ENCODE peak calls at places on chromosomes 5 and 9, in eight cellular contexts. G is tibial nerve, R is PC-3, W is kidney, Y is mesothelial cell of epicardium, C is ovary, K is AG04449, U is B cell. F is an unnamed sample.

GRCh38 chr9:109371374-109371773 is 50.5 kb upstream of the EPB41L4B start:
- DNase-seq in G (no peak), R (no peak), W (no peak), Y (no peak), C (no peak), K (no peak), U (no peak), F (no peak)

GRCh38 chr9:127539982-127540663 is 72.0 kb upstream of the STXBP1 start:
- DNase-seq in G (no peak), R (no peak), W (no peak), Y (no peak), C (no peak), K (no peak), U (no peak), F (no peak)

GRCh38 chr5:53257806-53258373 is 148.3 kb upstream of the MOCS2 start:
- DNase-seq in G (no peak), R (peak), W (no peak), Y (no peak), C (no peak), K (no peak), U (no peak), F (peak)

GRCh38 chr9:109466623-109467590 is 31.2 kb downstream of the PTPN3 start:
- DNase-seq in G (no peak), R (peak), W (no peak), Y (no peak), C (no peak), K (no peak), U (no peak), F (peak)

GRCh38 chr9:42388146-42388690 is 204.8 kb downstream of the SPATA31A6 start:
- DNase-seq in G (no peak), R (no peak), W (no peak), Y (no peak), C (no peak), K (no peak), U (peak), F (no peak)

GRCh38 chr5:33306758-33307157 is 134.0 kb upstream of the TARS1 start:
- DNase-seq in G (no peak), R (no peak), W (no peak), Y (no peak), C (no peak), K (no peak), U (no peak), F (no peak)

GRCh38 chr9:111271481-111272080 is 58.4 kb downstream of the OR2K2 start:
- DNase-seq in G (no peak), R (no peak), W (no peak), Y (no peak), C (no peak), K (no peak), U (no peak), F (no peak)

GRCh38 chr5:156920042-156920860 is 42.8 kb downstream of the TIMD4 start:
- DNase-seq in G (no peak), R (peak), W (no peak), Y (no peak), C (no peak), K (no peak), U (no peak), F (no peak)

GRCh38 chr5:96537386-96537785 is 104.3 kb upstream of the PCSK1 start:
- DNase-seq in G (no peak), R (peak), W (no peak), Y (no peak), C (no peak), K (peak), U (no peak), F (peak)

GRCh38 chr9:92947268-92948031 is at the start of gene FGD3:
- DNase-seq in G (no peak), R (peak), W (no peak), Y (peak), C (no peak), K (no peak), U (peak), F (no peak)

GRCh38 chr5:77181173-77181572 is 29.3 kb upstream of the PDE8B start:
- DNase-seq in G (no peak), R (no peak), W (peak), Y (no peak), C (no peak), K (no peak), U (no peak), F (no peak)

GRCh38 chr9:70802206-70802605 is 319.2 kb downstream of the TRPM3 start:
- DNase-seq in G (no peak), R (no peak), W (no peak), Y (no peak), C (no peak), K (peak), U (no peak), F (peak)

GRCh38 chr9:121269030-121269887 is 1.3 kb downstream of the GSN start:
- DNase-seq in G (no peak), R (peak), W (no peak), Y (no peak), C (no peak), K (no peak), U (no peak), F (no peak)

GRCh38 chr5:137075163-137075970 is 423.8 kb downstream of the SPOCK1 start:
- DNase-seq in G (no peak), R (peak), W (peak), Y (peak), C (peak), K (no peak), U (no peak), F (peak)

GRCh38 chr9:134496413-134497282 is 145.0 kb upstream of the COL5A1 start:
- DNase-seq in G (peak), R (peak), W (peak), Y (no peak), C (no peak), K (peak), U (no peak), F (peak)

GRCh38 chr9:35556781-35557180 is 48.3 kb upstream of the TESK1 start:
- DNase-seq in G (no peak), R (no peak), W (no peak), Y (no peak), C (no peak), K (no peak), U (no peak), F (no peak)

GRCh38 chr5:43024217-43024616 is 15.9 kb downstream of the ANXA2R start:
- DNase-seq in G (no peak), R (no peak), W (no peak), Y (no peak), C (no peak), K (no peak), U (no peak), F (no peak)

DNA sequence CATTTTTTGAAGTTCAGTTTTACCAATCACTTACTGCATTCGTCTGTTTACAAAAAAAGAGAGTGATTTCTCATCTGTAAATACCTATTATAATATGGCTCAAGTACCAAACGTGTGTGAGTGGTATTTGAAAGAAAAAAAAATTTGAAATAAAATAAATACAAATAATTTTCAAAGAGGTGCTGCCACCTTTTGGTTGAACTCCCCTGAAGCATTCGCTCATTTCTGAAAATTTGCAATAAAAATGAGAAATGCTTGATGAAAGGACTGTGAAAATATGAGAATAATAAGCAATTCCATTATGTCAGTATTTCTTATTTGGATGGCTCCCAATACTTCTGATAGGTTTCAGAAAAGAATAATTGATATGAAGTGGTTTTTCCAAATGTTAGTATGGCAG is 409.9 kb downstream of the CTNND2 start:
- DNase-seq in G (no peak), R (peak), W (no peak), Y (no peak), C (no peak), K (no peak), U (no peak), F (no peak)
- TF ChIP-seq CTCF in G (no peak), R (peak), W (peak), Y (peak), C (no peak), K (no peak), U (no peak), F (peak)

DNA sequence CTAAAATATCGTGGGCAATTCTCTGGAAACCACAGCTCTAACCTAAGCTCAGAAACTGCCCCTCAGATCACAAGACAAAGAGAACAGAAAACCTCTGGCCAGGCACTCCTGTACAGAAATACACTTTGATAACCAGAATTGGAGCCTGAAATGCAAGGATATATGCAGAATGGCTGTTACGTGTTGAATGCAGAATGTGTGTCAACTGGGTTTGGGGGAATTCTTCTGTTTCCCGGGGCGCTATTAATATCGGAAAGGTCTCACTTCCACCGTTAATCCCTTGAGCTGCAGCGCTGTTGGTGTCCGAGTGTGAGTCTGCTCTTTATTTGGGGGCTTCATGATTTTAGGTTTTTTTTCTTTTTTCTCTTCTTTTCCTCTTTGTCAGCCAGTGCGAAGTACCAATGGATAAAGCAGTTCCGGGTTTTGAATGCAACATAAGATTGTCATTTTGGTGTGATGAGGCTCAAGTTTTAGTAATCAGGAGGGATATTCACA is 1.2 kb downstream of the PIK3R1 start:
- DNase-seq in G (no peak), R (no peak), W (no peak), Y (no peak), C (no peak), K (no peak), U (peak), F (peak)
- TF ChIP-seq CTCF in G (no peak), R (no peak), W (no peak), Y (no peak), C (no peak), K (no peak), U (no peak), F (no peak)

GRCh38 chr5:132753135-132753987 is 6.1 kb downstream of the CCNI2 start:
- DNase-seq in G (no peak), R (no peak), W (peak), Y (no peak), C (no peak), K (no peak), U (peak), F (peak)
- TF ChIP-seq CTCF in G (no peak), R (no peak), W (no peak), Y (no peak), C (no peak), K (peak), U (no peak), F (peak)

DNA sequence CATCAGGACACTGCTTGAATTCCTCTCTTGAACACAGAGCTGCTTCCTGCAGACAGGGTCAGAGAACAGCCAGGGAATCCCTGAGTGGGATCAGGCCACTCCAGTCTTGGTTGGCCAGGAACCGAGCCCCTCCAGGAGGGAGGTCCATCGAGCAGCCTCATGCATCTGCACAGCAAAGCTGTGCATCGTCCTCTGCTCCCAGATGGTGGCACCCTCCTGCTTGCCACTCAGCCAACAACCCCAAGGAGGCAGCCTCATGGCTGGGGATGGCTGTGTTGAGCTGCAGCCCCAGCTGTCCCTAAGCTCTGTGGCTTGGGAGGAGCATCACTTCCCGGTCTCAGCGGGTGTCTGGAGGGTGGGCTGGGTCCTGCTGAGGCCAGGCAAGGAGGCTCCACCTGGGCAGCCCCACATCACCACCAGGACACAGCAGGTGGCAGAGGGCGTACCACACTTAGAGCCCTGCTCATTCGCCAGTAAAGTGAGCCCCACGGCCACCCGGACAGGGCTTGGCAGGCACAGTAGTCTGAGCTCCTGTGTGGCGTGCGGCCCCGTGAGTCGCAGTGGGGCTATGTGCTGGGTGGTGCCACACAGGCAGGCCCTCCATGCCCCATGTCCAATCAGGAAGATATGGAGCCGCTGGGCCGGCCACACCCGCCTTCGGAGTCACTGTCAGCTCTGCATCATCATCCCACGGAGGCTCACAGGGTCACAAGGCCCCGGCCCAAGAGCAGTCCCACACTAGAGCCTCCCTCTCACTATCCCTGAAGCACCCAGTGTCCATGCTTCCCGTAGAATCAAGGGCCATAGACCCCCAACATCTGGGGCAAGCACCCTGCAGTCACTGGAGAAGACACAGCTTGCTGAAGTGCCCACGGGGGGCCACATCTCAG is 11.9 kb downstream of the LPCAT1 start:
- DNase-seq in G (peak), R (peak), W (peak), Y (peak), C (peak), K (no peak), U (peak), F (peak)
- TF ChIP-seq CTCF in G (no peak), R (peak), W (no peak), Y (no peak), C (no peak), K (peak), U (no peak), F (peak)

GRCh38 chr5:133347039-133347438 is 265.3 kb downstream of the FSTL4 start:
- DNase-seq in G (no peak), R (no peak), W (peak), Y (no peak), C (no peak), K (no peak), U (no peak), F (peak)
- TF ChIP-seq CTCF in G (no peak), R (no peak), W (no peak), Y (no peak), C (no peak), K (no peak), U (no peak), F (peak)

GRCh38 chr9:81791076-81791475 is 101.7 kb upstream of the TLE1 start:
- DNase-seq in G (no peak), R (no peak), W (no peak), Y (no peak), C (no peak), K (no peak), U (no peak), F (no peak)

GRCh38 chr9:81789751-81790150 is 100.4 kb upstream of the TLE1 start:
- DNase-seq in G (no peak), R (no peak), W (no peak), Y (no peak), C (no peak), K (no peak), U (no peak), F (no peak)

GRCh38 chr9:81782313-81782712 is 93.0 kb upstream of the TLE1 start:
- DNase-seq in G (no peak), R (no peak), W (no peak), Y (no peak), C (no peak), K (no peak), U (no peak), F (no peak)

DNA sequence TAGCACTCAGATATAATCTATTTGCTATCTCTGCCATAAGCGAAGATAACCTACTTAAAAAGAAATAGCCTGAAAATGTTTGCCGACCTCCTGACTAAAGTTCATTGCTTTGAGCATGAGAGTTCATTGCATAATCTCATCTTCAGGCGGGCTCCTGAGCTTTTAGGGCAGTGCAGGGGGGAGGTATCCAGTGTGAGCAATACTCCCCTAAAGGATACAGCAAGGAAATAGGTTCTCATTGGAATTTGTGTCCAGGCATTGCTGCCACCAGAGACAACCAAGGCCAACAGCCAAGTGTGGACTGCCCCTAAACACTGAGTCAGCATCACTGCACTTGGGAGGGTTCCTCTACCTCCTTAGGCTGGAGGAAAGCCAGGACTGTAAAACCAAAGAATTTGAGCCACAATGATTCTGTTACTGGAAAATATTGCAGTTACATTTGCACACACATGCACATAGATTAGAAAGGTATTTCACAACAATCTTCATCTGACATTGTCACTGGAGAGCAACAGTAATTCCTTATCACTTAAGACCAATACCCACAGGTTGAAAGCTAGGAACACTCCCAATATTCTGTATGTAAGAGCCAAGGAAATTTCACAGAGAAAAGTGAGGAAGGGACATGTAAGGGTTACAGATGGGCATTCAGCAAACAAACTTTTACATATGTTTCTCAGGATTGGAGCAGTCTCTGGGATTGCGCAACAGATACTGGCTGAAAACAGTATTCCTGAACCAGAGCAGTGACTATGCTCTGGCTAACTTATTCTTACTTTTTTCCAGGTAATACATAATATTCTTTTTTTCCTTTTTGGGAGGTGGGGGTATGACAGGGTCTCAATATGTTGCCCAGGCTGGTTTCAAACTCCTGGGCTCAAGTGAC is 98.6 kb upstream of the TLE1 start:
- DNase-seq in G (no peak), R (peak), W (no peak), Y (no peak), C (peak), K (peak), U (no peak), F (peak)
- TF ChIP-seq CTCF in G (no peak), R (no peak), W (no peak), Y (no peak), C (no peak), K (peak), U (no peak), F (no peak)

DNA sequence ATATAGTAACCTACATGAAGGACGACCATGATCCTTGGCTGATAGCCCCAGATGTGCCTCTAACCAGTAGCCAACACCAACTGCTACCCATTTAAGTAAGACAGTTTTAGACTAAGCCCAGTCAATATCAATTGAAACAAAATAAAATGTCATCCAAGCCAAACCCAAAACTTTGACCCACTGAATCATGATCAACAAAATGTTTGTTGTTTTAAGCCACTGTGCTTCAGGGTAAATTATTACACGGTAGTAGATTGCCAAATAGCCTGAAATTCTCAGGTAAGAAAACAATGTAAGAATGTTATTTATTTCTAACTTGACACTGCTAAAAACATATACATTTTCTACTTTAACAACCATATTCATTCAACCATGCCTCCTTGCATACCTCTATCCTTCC is 105.5 kb upstream of the PAPPA start:
- DNase-seq in G (no peak), R (no peak), W (no peak), Y (no peak), C (no peak), K (no peak), U (no peak), F (no peak)
- TF ChIP-seq CTCF in G (no peak), R (no peak), W (no peak), Y (no peak), C (no peak), K (no peak), U (no peak), F (no peak)